ENCODE peak calls at places on chromosomes 4 and X, in four cellular contexts. One of them, this sample, is unnamed.

GRCh38 chr4:6546681-6547447 is 28.1 kb upstream of the MAN2B2 start:
- DNase-seq in tibial nerve: no peak
- DNase-seq in Peyer's patch: no peak
- DNase-seq in spleen: no peak
- DNase-seq in this sample: peak

GRCh38 chr4:98327694-98328093 is 66.5 kb downstream of the RAP1GDS1 start:
- DNase-seq in tibial nerve: no peak
- DNase-seq in Peyer's patch: no peak
- DNase-seq in spleen: no peak
- DNase-seq in this sample: no peak

GRCh38 chrX:13693341-13693871 is 4.5 kb downstream of the RAB9A start:
- DNase-seq in tibial nerve: no peak
- DNase-seq in Peyer's patch: no peak
- DNase-seq in spleen: no peak
- DNase-seq in this sample: no peak

GRCh38 chr4:10106421-10107039 is 10.1 kb downstream of the WDR1 start:
- DNase-seq in tibial nerve: peak
- DNase-seq in Peyer's patch: no peak
- DNase-seq in spleen: no peak
- DNase-seq in this sample: no peak

GRCh38 chr4:160319221-160319867 is 1216.5 kb downstream of the RAPGEF2 start:
- DNase-seq in tibial nerve: no peak
- DNase-seq in Peyer's patch: no peak
- DNase-seq in spleen: no peak
- DNase-seq in this sample: no peak

GRCh38 chr4:147730333-147730732 is 1.6 kb upstream of the ARHGAP10 start:
- DNase-seq in tibial nerve: no peak
- DNase-seq in Peyer's patch: no peak
- DNase-seq in spleen: no peak
- DNase-seq in this sample: no peak

GRCh38 chr4:78704981-78705757 is 71.0 kb upstream of the BMP2K start:
- DNase-seq in tibial nerve: no peak
- DNase-seq in Peyer's patch: no peak
- DNase-seq in spleen: no peak
- DNase-seq in this sample: no peak

GRCh38 chr4:71765837-71766236 is 18.0 kb downstream of the GC start:
- DNase-seq in tibial nerve: no peak
- DNase-seq in Peyer's patch: no peak
- DNase-seq in spleen: no peak
- DNase-seq in this sample: no peak

GRCh38 chr4:189940178-189941004 is at the start of gene FRG1:
- DNase-seq in tibial nerve: peak
- DNase-seq in Peyer's patch: peak
- DNase-seq in spleen: peak
- DNase-seq in this sample: peak

GRCh38 chrX:71143508-71143907 is 1.1 kb upstream of the NLGN3 start:
- DNase-seq in tibial nerve: peak
- DNase-seq in Peyer's patch: no peak
- DNase-seq in spleen: no peak
- DNase-seq in this sample: no peak

GRCh38 chr4:42428036-42428435 is 30.7 kb downstream of the SHISA3 start:
- DNase-seq in tibial nerve: no peak
- DNase-seq in Peyer's patch: no peak
- DNase-seq in spleen: no peak
- DNase-seq in this sample: no peak

GRCh38 chr4:85715996-85716737 is 241.2 kb downstream of the ARHGAP24 start:
- DNase-seq in tibial nerve: no peak
- DNase-seq in Peyer's patch: no peak
- DNase-seq in spleen: no peak
- DNase-seq in this sample: no peak

GRCh38 chr4:123585111-123585510 is 188.5 kb downstream of the SPRY1 start:
- DNase-seq in tibial nerve: no peak
- DNase-seq in Peyer's patch: no peak
- DNase-seq in spleen: no peak
- DNase-seq in this sample: no peak

GRCh38 chr4:20253272-20253798 is 1.6 kb downstream of the SLIT2 start:
- DNase-seq in tibial nerve: no peak
- DNase-seq in Peyer's patch: no peak
- DNase-seq in spleen: no peak
- DNase-seq in this sample: peak

GRCh38 chr4:16827762-16828724 is 70.4 kb downstream of the LDB2 start:
- DNase-seq in tibial nerve: no peak
- DNase-seq in Peyer's patch: no peak
- DNase-seq in spleen: no peak
- DNase-seq in this sample: no peak

GRCh38 chr4:122914292-122914904 is 8.0 kb downstream of the NUDT6 start:
- DNase-seq in tibial nerve: no peak
- DNase-seq in Peyer's patch: no peak
- DNase-seq in spleen: no peak
- DNase-seq in this sample: peak

GRCh38 chr4:168744021-168744420 is 247.2 kb downstream of the PALLD start:
- DNase-seq in tibial nerve: no peak
- DNase-seq in Peyer's patch: no peak
- DNase-seq in spleen: no peak
- DNase-seq in this sample: no peak

GRCh38 chr4:137707626-137708025 is 175.3 kb upstream of the PCDH18 start:
- DNase-seq in tibial nerve: no peak
- DNase-seq in Peyer's patch: no peak
- DNase-seq in spleen: no peak
- DNase-seq in this sample: no peak

GRCh38 chr4:156596026-156596425 is 375.6 kb downstream of the PDGFC start:
- DNase-seq in tibial nerve: no peak
- DNase-seq in Peyer's patch: no peak
- DNase-seq in spleen: no peak
- DNase-seq in this sample: no peak

GRCh38 chr4:116400480-116400879 is 684.9 kb downstream of the TRAM1L1 start:
- DNase-seq in tibial nerve: no peak
- DNase-seq in Peyer's patch: no peak
- DNase-seq in spleen: no peak
- DNase-seq in this sample: no peak

GRCh38 chr4:98993419-98994071 is 2.0 kb upstream of the METAP1 start:
- DNase-seq in tibial nerve: no peak
- DNase-seq in Peyer's patch: no peak
- DNase-seq in spleen: peak
- DNase-seq in this sample: no peak

GRCh38 chr4:147355849-147356248 is 125.0 kb upstream of the EDNRA start:
- DNase-seq in tibial nerve: no peak
- DNase-seq in Peyer's patch: no peak
- DNase-seq in spleen: no peak
- DNase-seq in this sample: no peak

GRCh38 chr4:1337376-1337831 is 9.6 kb upstream of the UVSSA start:
- DNase-seq in tibial nerve: no peak
- DNase-seq in Peyer's patch: peak
- DNase-seq in spleen: peak
- DNase-seq in this sample: no peak

GRCh38 chrX:155900765-155901164 is 19.6 kb downstream of the VAMP7 start:
- DNase-seq in tibial nerve: no peak
- DNase-seq in Peyer's patch: no peak
- DNase-seq in spleen: no peak
- DNase-seq in this sample: no peak

GRCh38 chr4:165715211-165715610 is 157.8 kb upstream of the TLL1 start:
- DNase-seq in tibial nerve: no peak
- DNase-seq in Peyer's patch: no peak
- DNase-seq in spleen: no peak
- DNase-seq in this sample: no peak

GRCh38 chrX:25049347-25049746 is 33.6 kb upstream of the ARX start:
- DNase-seq in tibial nerve: no peak
- DNase-seq in Peyer's patch: no peak
- DNase-seq in spleen: no peak
- DNase-seq in this sample: no peak

GRCh38 chr4:89316187-89316586 is 8.6 kb upstream of the GPRIN3 start:
- DNase-seq in tibial nerve: no peak
- DNase-seq in Peyer's patch: no peak
- DNase-seq in spleen: no peak
- DNase-seq in this sample: no peak

GRCh38 chr4:11622961-11623725 is 194.4 kb upstream of the HS3ST1 start:
- DNase-seq in tibial nerve: no peak
- DNase-seq in Peyer's patch: no peak
- DNase-seq in spleen: no peak
- DNase-seq in this sample: no peak

GRCh38 chr4:11624370-11624769 is 195.7 kb upstream of the HS3ST1 start:
- DNase-seq in tibial nerve: no peak
- DNase-seq in Peyer's patch: no peak
- DNase-seq in spleen: no peak
- DNase-seq in this sample: no peak

GRCh38 chr4:11626046-11626445 is 197.4 kb upstream of the HS3ST1 start:
- DNase-seq in tibial nerve: no peak
- DNase-seq in Peyer's patch: no peak
- DNase-seq in spleen: no peak
- DNase-seq in this sample: no peak

GRCh38 chr4:11625206-11625605 is 196.5 kb upstream of the HS3ST1 start:
- DNase-seq in tibial nerve: no peak
- DNase-seq in Peyer's patch: no peak
- DNase-seq in spleen: no peak
- DNase-seq in this sample: no peak

GRCh38 chr4:11623726-11624037 is 195.0 kb upstream of the HS3ST1 start:
- DNase-seq in tibial nerve: no peak
- DNase-seq in Peyer's patch: peak
- DNase-seq in spleen: no peak
- DNase-seq in this sample: peak
- TF ChIP-seq CTCF in tibial nerve: no peak
- TF ChIP-seq CTCF in Peyer's patch: peak
- TF ChIP-seq CTCF in spleen: peak
- TF ChIP-seq CTCF in this sample: peak

DNA sequence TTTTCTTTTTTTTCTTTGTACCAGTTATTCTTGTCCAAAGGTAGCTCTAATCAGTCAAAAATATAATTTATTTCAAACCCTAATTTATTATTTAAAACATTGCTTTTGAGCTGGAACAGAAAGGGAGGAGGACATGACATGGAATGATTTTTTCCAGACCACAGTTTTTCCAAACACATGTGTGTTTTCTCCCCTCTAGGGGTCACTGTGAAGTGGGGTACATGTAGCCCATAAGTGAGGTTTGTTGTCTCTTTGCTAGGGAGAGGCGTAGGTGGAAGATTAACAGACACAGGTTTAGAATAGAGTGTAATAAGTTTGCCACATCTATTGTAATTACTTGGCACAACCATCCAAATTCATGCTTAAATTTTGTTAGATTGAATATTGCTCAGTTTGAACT is 83.0 kb downstream of the TNIP2 start:
- DNase-seq in tibial nerve: no peak
- DNase-seq in Peyer's patch: no peak
- DNase-seq in spleen: no peak
- DNase-seq in this sample: no peak
- TF ChIP-seq CTCF in tibial nerve: no peak
- TF ChIP-seq CTCF in Peyer's patch: peak
- TF ChIP-seq CTCF in spleen: no peak
- TF ChIP-seq CTCF in this sample: peak

GRCh38 chrX:153438522-153438921 is 7.3 kb downstream of the TREX2 start:
- DNase-seq in tibial nerve: no peak
- DNase-seq in Peyer's patch: no peak
- DNase-seq in spleen: no peak
- DNase-seq in this sample: no peak
- TF ChIP-seq CTCF in tibial nerve: no peak
- TF ChIP-seq CTCF in Peyer's patch: peak
- TF ChIP-seq CTCF in spleen: no peak
- TF ChIP-seq CTCF in this sample: peak

GRCh38 chr4:55178226-55179005 is 53.0 kb upstream of the KDR start:
- DNase-seq in tibial nerve: no peak
- DNase-seq in Peyer's patch: no peak
- DNase-seq in spleen: no peak
- DNase-seq in this sample: no peak

GRCh38 chr4:55181606-55182005 is 56.2 kb upstream of the KDR start:
- DNase-seq in tibial nerve: no peak
- DNase-seq in Peyer's patch: no peak
- DNase-seq in spleen: no peak
- DNase-seq in this sample: no peak

GRCh38 chr4:55177461-55177860 is 52.1 kb upstream of the KDR start:
- DNase-seq in tibial nerve: no peak
- DNase-seq in Peyer's patch: no peak
- DNase-seq in spleen: no peak
- DNase-seq in this sample: no peak

GRCh38 chr4:55183926-55184599 is 58.7 kb upstream of the KDR start:
- DNase-seq in tibial nerve: no peak
- DNase-seq in Peyer's patch: no peak
- DNase-seq in spleen: no peak
- DNase-seq in this sample: no peak

GRCh38 chr4:55180980-55181379 is 55.6 kb upstream of the KDR start:
- DNase-seq in tibial nerve: no peak
- DNase-seq in Peyer's patch: no peak
- DNase-seq in spleen: no peak
- DNase-seq in this sample: no peak
- TF ChIP-seq CTCF in tibial nerve: no peak
- TF ChIP-seq CTCF in Peyer's patch: no peak
- TF ChIP-seq CTCF in spleen: no peak
- TF ChIP-seq CTCF in this sample: no peak

DNA sequence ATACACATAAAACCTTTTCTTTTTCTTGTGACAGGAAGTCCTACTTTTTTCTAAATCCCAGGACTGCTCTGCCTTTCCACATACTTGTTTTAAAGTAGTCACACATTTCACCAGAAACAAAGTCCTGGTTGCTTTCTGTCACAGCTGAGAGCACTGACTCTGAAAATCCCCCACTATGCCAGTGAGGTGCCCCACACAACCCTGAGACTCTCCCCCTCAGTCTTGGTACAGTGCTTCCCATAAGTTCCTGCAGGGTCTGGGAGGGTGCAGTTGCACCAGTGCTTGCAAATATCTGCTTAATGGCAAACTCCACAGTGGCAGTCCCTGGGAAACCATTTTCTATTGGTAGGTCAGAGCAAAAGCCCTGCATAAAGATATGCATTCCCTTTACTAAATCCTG is 84.1 kb downstream of the DCHS2 start:
- DNase-seq in tibial nerve: no peak
- DNase-seq in Peyer's patch: no peak
- DNase-seq in spleen: no peak
- DNase-seq in this sample: no peak
- TF ChIP-seq CTCF in tibial nerve: no peak
- TF ChIP-seq CTCF in Peyer's patch: no peak
- TF ChIP-seq CTCF in spleen: no peak
- TF ChIP-seq CTCF in this sample: no peak

GRCh38 chrX:12441376-12442128 is 303.3 kb downstream of the FRMPD4 start:
- DNase-seq in tibial nerve: no peak
- DNase-seq in Peyer's patch: no peak
- DNase-seq in spleen: no peak
- DNase-seq in this sample: no peak
- TF ChIP-seq CTCF in tibial nerve: no peak
- TF ChIP-seq CTCF in Peyer's patch: no peak
- TF ChIP-seq CTCF in spleen: no peak
- TF ChIP-seq CTCF in this sample: no peak